ENCODE peak calls at places on chromosome 12, in four cellular contexts. F is H9, W is neuronal stem cell, E is mesenchymal stem cell. R is an unnamed sample.

GRCh38 chr12:87642245-87642644 is 387.0 kb downstream of the C12orf50 start:
- DNase-seq in W (no peak), E (no peak), F (no peak), R (no peak)

GRCh38 chr12:1796515-1797010 is 23.8 kb upstream of the LRTM2 start:
- DNase-seq in W (no peak), E (no peak), F (peak), R (no peak)

GRCh38 chr12:120833849-120834248 is 70.3 kb downstream of the SPPL3 start:
- DNase-seq in F (no peak), W (no peak), E (peak), R (peak)

GRCh38 chr12:6047249-6048227 is 76.9 kb downstream of the VWF start:
- DNase-seq in W (no peak), E (peak), F (no peak), R (peak)

GRCh38 chr12:32843528-32844095 is 53.0 kb downstream of the PKP2 start:
- DNase-seq in W (peak), E (peak), F (no peak), R (no peak)

GRCh38 chr12:88057994-88058718 is 29.0 kb upstream of the C12orf50 start:
- DNase-seq in E (no peak), W (no peak), F (no peak), R (no peak)

GRCh38 chr12:112973016-112973711 is 5.2 kb upstream of the OAS2 start:
- DNase-seq in E (no peak), W (no peak), F (no peak), R (no peak)

GRCh38 chr12:117151195-117152031 is 38.9 kb downstream of the FBXO21 start:
- DNase-seq in F (peak), W (peak), E (peak), R (peak)

GRCh38 chr12:120252071-120252906 is 13.2 kb downstream of the PXN start:
- DNase-seq in E (no peak), F (no peak), W (no peak), R (no peak)

GRCh38 chr12:51941669-51942455 is 9.6 kb upstream of the ACVR1B start:
- DNase-seq in W (no peak), F (no peak), E (no peak), R (no peak)

GRCh38 chr12:59698599-59698998 is 102.8 kb downstream of the SLC16A7 start:
- DNase-seq in E (peak), F (no peak), W (no peak), R (peak)

GRCh38 chr12:121796855-121797751 is 3.6 kb upstream of the RHOF start:
- DNase-seq in E (peak), F (peak), W (peak), R (peak)

GRCh38 chr12:82708507-82708906 is 21.8 kb downstream of the TMTC2 start:
- DNase-seq in W (no peak), E (no peak), F (peak), R (no peak)

GRCh38 chr12:65170245-65170881 is 980 bp downstream of the LEMD3 start:
- DNase-seq in F (peak), E (peak), W (peak), R (peak)

GRCh38 chr12:84502907-84503787 is 409.5 kb downstream of the SLC6A15 start:
- DNase-seq in E (peak), F (peak), W (peak), R (peak)

GRCh38 chr12:9087087-9087835 is 28.5 kb downstream of the A2M start:
- DNase-seq in F (no peak), E (no peak), W (no peak), R (no peak)

GRCh38 chr12:13209279-13210021 is 12.9 kb downstream of the EMP1 start:
- DNase-seq in E (peak), W (no peak), F (no peak), R (no peak)

GRCh38 chr12:125225641-125226040 is 160.4 kb downstream of the AACS start:
- DNase-seq in W (no peak), E (no peak), F (no peak), R (no peak)

GRCh38 chr12:115464673-115465060 is 780.7 kb upstream of the TBX3 start:
- DNase-seq in W (no peak), F (no peak), E (no peak), R (no peak)

GRCh38 chr12:12018454-12018853 is 52.3 kb upstream of the BCL2L14 start:
- DNase-seq in E (no peak), W (no peak), F (no peak), R (no peak)

GRCh38 chr12:124231980-124232653 is 62.8 kb upstream of the RFLNA start:
- DNase-seq in E (no peak), F (no peak), W (no peak), R (no peak)

GRCh38 chr12:95147836-95148235 is 69.4 kb downstream of the FGD6 start:
- DNase-seq in E (no peak), W (no peak), F (no peak), R (no peak)

GRCh38 chr12:87953257-87953860 is 75.8 kb downstream of the C12orf50 start:
- DNase-seq in F (no peak), E (peak), W (peak), R (peak)

GRCh38 chr12:113247123-113248045 is 26.1 kb downstream of the TPCN1 start:
- DNase-seq in F (no peak), W (no peak), E (peak), R (peak)

GRCh38 chr12:104588048-104588942 is 131.5 kb downstream of the CHST11 start:
- DNase-seq in E (peak), F (no peak), W (no peak), R (peak)

GRCh38 chr12:54996235-54996634 is 11.7 kb upstream of the TESPA1 start:
- DNase-seq in F (no peak), E (no peak), W (no peak), R (no peak)

GRCh38 chr12:93186131-93186530 is 191.6 kb upstream of the NUDT4 start:
- DNase-seq in W (no peak), E (peak), F (no peak), R (peak)

GRCh38 chr12:68349083-68349700 is 17.0 kb upstream of the MDM1 start:
- DNase-seq in W (no peak), E (no peak), F (no peak), R (no peak)

GRCh38 chr12:13362260-13362841 is 165.8 kb downstream of the EMP1 start:
- DNase-seq in F (peak), W (peak), E (peak), R (peak)

GRCh38 chr12:121990692-121991603 is 30.7 kb upstream of the BCL7A start:
- DNase-seq in F (no peak), E (no peak), W (no peak), R (no peak)

GRCh38 chr12:112686373-112686772 is 105.2 kb upstream of the RPH3A start:
- DNase-seq in F (no peak), E (no peak), W (no peak), R (no peak)

GRCh38 chr12:69108024-69108423 is 131.3 kb upstream of the CPSF6 start:
- DNase-seq in F (no peak), W (no peak), E (no peak), R (no peak)

GRCh38 chr12:76085159-76085868 is 829 bp upstream of the NAP1L1 start:
- DNase-seq in W (peak), F (no peak), E (peak), R (peak)

GRCh38 chr12:55057466-55057865 is 37.7 kb downstream of the NEUROD4 start:
- DNase-seq in F (no peak), W (no peak), E (no peak), R (peak)

GRCh38 chr12:75944097-75944904 is 87.3 kb downstream of the PHLDA1 start:
- DNase-seq in E (peak), F (peak), W (no peak), R (peak)

GRCh38 chr12:79690606-79691298 is at the start of gene PAWR:
- DNase-seq in E (peak), F (peak), W (peak), R (peak)

GRCh38 chr12:57759360-57759980 is 4.6 kb downstream of the MARCHF9 start:
- DNase-seq in E (no peak), W (no peak), F (peak), R (peak)

GRCh38 chr12:40996091-40996490 is 192.0 kb upstream of the PDZRN4 start:
- DNase-seq in W (no peak), F (peak), E (no peak), R (no peak)

GRCh38 chr12:88753074-88753473 is 172.8 kb upstream of the KITLG start:
- DNase-seq in E (peak), F (no peak), W (no peak), R (no peak)

GRCh38 chr12:21538259-21538658 is 12.2 kb downstream of the SPX start:
- DNase-seq in F (no peak), W (no peak), E (no peak), R (peak)

GRCh38 chr12:4807813-4808212 is 87.6 kb downstream of the GALNT8 start:
- DNase-seq in W (no peak), E (no peak), F (no peak), R (no peak)

GRCh38 chr12:4809013-4809448 is 88.8 kb downstream of the GALNT8 start:
- DNase-seq in E (no peak), F (peak), W (peak), R (no peak)

GRCh38 chr12:4810219-4810671 is 90.0 kb downstream of the GALNT8 start:
- DNase-seq in W (no peak), E (no peak), F (no peak), R (no peak)

GRCh38 chr12:4807116-4807783 is 87.0 kb downstream of the GALNT8 start:
- DNase-seq in W (no peak), E (no peak), F (no peak), R (no peak)

GRCh38 chr12:4809449-4810218 is 89.4 kb downstream of the GALNT8 start:
- DNase-seq in E (no peak), W (peak), F (peak), R (no peak)
- H4K8ac ChIP-seq in E (no peak), W (peak), F (no peak), R (no peak)

GRCh38 chr12:71353607-71354006 is 86.0 kb upstream of the LGR5 start:
- DNase-seq in E (no peak), F (no peak), W (no peak), R (no peak)

GRCh38 chr12:71349950-71350349 is 89.6 kb upstream of the LGR5 start:
- DNase-seq in W (no peak), E (no peak), F (no peak), R (no peak)

GRCh38 chr12:71356569-71356968 is 83.0 kb upstream of the LGR5 start:
- DNase-seq in F (no peak), E (no peak), W (no peak), R (no peak)

GRCh38 chr12:71360013-71360412 is 79.6 kb upstream of the LGR5 start:
- DNase-seq in W (no peak), E (no peak), F (no peak), R (no peak)

DNA sequence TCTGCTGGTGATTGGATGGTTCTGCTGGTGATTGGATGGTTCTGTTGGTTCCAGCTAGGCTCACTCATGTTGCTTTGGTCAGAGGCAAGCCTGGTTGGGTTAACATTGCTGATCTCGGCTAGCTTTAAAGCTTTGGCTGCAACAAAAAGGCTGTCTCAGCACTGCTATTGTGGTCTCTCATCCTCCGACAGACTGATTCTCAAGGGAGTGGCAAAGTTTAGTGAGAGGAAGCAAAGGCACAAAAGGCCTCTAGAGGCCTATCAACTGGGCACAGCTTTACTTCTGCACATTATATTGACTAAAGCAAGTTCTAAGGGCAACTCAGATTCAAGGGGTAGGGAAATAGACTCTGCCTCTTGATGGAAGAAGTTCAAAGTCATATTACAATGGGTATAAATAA is 84.7 kb upstream of the LGR5 start:
- DNase-seq in E (no peak), W (peak), F (no peak), R (no peak)
- H2BK12ac ChIP-seq in E (no peak), W (no peak), F (no peak), R (no peak)

GRCh38 chr12:132354982-132355680 is 25.7 kb upstream of the GALNT9 start:
- DNase-seq in W (no peak), F (no peak), E (no peak), R (no peak)
- H4K8ac ChIP-seq in W (no peak), F (no peak), E (no peak), R (no peak)

DNA sequence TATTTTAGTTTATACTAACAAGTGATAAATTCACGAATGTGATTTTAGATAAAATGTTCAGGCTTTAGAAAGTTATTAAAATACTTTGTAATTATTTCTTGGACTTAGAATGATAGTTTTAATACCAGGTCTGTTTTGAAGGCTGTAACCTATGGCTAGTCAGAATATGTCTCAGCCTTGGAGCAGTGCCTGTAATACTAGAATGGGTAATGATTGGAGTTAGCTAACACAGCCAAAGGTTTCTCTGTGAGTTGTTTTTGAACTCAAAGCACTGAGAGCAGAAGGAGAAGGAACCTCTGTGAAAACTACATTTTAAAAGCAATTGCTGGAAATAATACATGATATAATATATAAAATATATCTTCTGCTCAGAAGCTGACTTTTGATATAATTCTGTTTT is 110.1 kb downstream of the TMEM117 start:
- DNase-seq in F (no peak), E (no peak), W (no peak), R (no peak)
- H2BK12ac ChIP-seq in F (no peak), E (no peak), W (no peak), R (no peak)

GRCh38 chr12:56107242-56107641 is 2.9 kb downstream of the PA2G4 start:
- DNase-seq in E (no peak), W (no peak), F (no peak), R (no peak)
- H4K8ac ChIP-seq in E (no peak), W (no peak), F (no peak), R (no peak)

GRCh38 chr12:119235352-119235751 is 56.6 kb downstream of the HSPB8 start:
- DNase-seq in F (peak), E (no peak), W (no peak), R (no peak)
- H2BK12ac ChIP-seq in F (no peak), E (no peak), W (no peak), R (no peak)

GRCh38 chr12:7076493-7076892 is 15.8 kb downstream of the C1R start:
- DNase-seq in W (no peak), F (no peak), E (no peak), R (no peak)
- H4K8ac ChIP-seq in W (no peak), F (no peak), E (no peak), R (no peak)

DNA sequence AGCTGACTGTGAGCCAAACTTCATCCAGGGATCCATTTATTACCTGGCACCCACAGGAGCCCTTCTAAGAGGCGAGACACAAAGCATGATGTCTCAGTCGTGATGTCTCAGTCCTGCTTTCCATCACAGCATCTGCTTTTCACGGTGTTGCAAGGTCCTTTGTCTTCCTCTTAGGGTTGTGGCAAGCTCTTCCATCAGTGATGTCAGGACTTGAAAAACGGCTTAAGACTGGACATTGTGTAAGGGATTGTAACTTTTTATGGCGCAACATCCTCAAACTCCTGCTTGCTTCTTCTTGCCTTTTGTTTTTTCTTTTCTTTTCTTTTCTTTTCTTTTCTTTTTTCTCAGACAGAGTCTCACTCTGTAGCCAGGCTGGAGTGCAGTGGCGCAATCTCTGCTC is 586.5 kb upstream of the TMEM132C start:
- DNase-seq in F (no peak), E (peak), W (no peak), R (no peak)
- H2BK12ac ChIP-seq in F (no peak), E (no peak), W (no peak), R (no peak)

GRCh38 chr12:42482820-42483533 is 106.6 kb downstream of the PRICKLE1 start:
- DNase-seq in W (peak), E (peak), F (peak), R (peak)

GRCh38 chr12:42484996-42485395 is 104.5 kb downstream of the PRICKLE1 start:
- DNase-seq in F (no peak), E (peak), W (no peak), R (no peak)

GRCh38 chr12:42482086-42482819 is 107.3 kb downstream of the PRICKLE1 start:
- DNase-seq in F (peak), W (no peak), E (no peak), R (no peak)

GRCh38 chr12:42481368-42481767 is 108.2 kb downstream of the PRICKLE1 start:
- DNase-seq in W (no peak), E (no peak), F (peak), R (no peak)

GRCh38 chr12:42483534-42483857 is 106.0 kb downstream of the PRICKLE1 start:
- DNase-seq in F (no peak), E (no peak), W (peak), R (no peak)
- H4K8ac ChIP-seq in F (no peak), E (peak), W (no peak), R (peak)

GRCh38 chr12:131335456-131335855 is 375.4 kb upstream of the SFSWAP start:
- DNase-seq in E (no peak), F (no peak), W (no peak), R (no peak)

GRCh38 chr12:131332224-131332623 is 378.5 kb downstream of the ADGRD1 start:
- DNase-seq in E (no peak), W (no peak), F (no peak), R (no peak)

GRCh38 chr12:131333136-131333535 is 377.8 kb upstream of the SFSWAP start:
- DNase-seq in E (no peak), F (no peak), W (no peak), R (no peak)

GRCh38 chr12:131331148-131331750 is 377.5 kb downstream of the ADGRD1 start:
- DNase-seq in E (no peak), W (no peak), F (no peak), R (no peak)

DNA sequence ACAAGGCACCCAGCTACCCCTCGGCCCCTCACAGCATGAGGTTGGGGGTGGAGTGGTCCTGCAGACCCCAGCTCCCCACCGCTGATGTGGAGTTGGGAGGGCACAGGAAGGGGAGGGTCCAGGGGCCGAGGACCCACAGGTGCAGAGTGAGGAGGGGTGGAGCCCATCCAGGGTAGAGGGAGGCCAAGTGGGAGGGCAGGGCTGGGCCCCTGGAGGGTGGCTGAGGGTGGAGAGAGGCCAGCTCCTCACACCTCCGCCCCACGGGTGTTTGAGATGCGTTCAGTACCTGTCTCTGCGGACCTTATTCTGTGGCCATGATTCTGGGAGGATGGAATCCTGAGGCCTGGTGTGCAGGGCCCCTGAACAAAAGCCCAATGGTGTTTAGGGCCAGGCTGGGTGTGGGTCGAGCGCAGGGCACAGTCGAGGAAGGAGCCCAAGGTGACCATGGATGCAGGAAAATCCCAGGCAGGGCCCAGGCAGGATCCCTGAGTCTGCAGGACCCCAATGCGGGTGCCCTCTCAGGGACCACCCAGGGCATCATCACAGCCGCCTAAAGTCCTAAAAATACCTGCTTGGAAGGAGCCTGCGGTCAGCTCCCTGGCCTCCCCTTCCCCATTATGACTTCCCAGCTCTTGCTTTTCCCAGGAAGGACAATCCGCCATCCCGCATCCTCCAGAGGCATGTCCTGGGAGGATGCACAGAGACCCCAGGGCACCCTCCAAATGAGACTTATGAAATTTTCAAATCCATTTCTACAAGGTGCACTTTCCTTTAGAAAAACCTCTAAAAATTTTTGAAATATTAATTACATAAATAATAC is 377.1 kb upstream of the SFSWAP start:
- DNase-seq in W (no peak), F (no peak), E (no peak), R (no peak)
- H2BK12ac ChIP-seq in W (no peak), F (no peak), E (no peak), R (no peak)

R was measured in trophoblast cell.